ENCODE peak calls at places on chromosomes 12 and 14, in nine cellular contexts. One of them, this sample, is unnamed.
A peak's percentile ranks its signal among the peaks of the same experiment; 100 is the strongest.

GRCh38 chr12:124175731-124176130 is 119.2 kb upstream of the RFLNA start:
- DNase-seq in mucosa of descending colon: no peak
- DNase-seq in Peyer's patch: no peak
- DNase-seq in WTC11: no peak
- DNase-seq in DND-41: no peak
- DNase-seq in lower lobe of right lung: no peak
- DNase-seq in fibroblast of mammary gland: no peak
- DNase-seq in transverse colon: no peak
- DNase-seq in thoracic aorta: no peak
- DNase-seq in this sample: no peak

GRCh38 chr12:106135075-106135474 is 3.7 kb downstream of the NUAK1 start:
- DNase-seq in mucosa of descending colon: no peak
- DNase-seq in Peyer's patch: no peak
- DNase-seq in WTC11: no peak
- DNase-seq in DND-41: no peak
- DNase-seq in lower lobe of right lung: no peak
- DNase-seq in fibroblast of mammary gland: no peak
- DNase-seq in transverse colon: no peak
- DNase-seq in thoracic aorta: no peak
- DNase-seq in this sample: no peak

GRCh38 chr12:62600038-62600437 is 133.4 kb downstream of the MON2 start:
- DNase-seq in mucosa of descending colon: no peak
- DNase-seq in Peyer's patch: no peak
- DNase-seq in WTC11: no peak
- DNase-seq in DND-41: no peak
- DNase-seq in lower lobe of right lung: no peak
- DNase-seq in fibroblast of mammary gland: no peak
- DNase-seq in transverse colon: no peak
- DNase-seq in thoracic aorta: no peak
- DNase-seq in this sample: no peak

GRCh38 chr14:105876158-105876557 is 349.8 kb downstream of the TMEM121 start:
- DNase-seq in mucosa of descending colon: no peak
- DNase-seq in Peyer's patch: no peak
- DNase-seq in WTC11: peak; percentile 1
- DNase-seq in DND-41: no peak
- DNase-seq in lower lobe of right lung: peak; percentile 12
- DNase-seq in fibroblast of mammary gland: no peak
- DNase-seq in transverse colon: no peak
- DNase-seq in thoracic aorta: no peak
- DNase-seq in this sample: no peak

GRCh38 chr14:66240112-66240511 is 246.1 kb upstream of the CCDC196 start:
- DNase-seq in mucosa of descending colon: no peak
- DNase-seq in Peyer's patch: no peak
- DNase-seq in WTC11: no peak
- DNase-seq in DND-41: no peak
- DNase-seq in lower lobe of right lung: no peak
- DNase-seq in fibroblast of mammary gland: peak; percentile 28
- DNase-seq in transverse colon: no peak
- DNase-seq in thoracic aorta: no peak
- DNase-seq in this sample: no peak

GRCh38 chr12:118299791-118300460 is 72.8 kb downstream of the TAOK3 start:
- DNase-seq in mucosa of descending colon: no peak
- DNase-seq in Peyer's patch: no peak
- DNase-seq in WTC11: no peak
- DNase-seq in DND-41: no peak
- DNase-seq in lower lobe of right lung: no peak
- DNase-seq in fibroblast of mammary gland: no peak
- DNase-seq in transverse colon: no peak
- DNase-seq in thoracic aorta: no peak
- DNase-seq in this sample: no peak

GRCh38 chr12:72102150-72102549 is 163.5 kb downstream of the TPH2 start:
- DNase-seq in mucosa of descending colon: no peak
- DNase-seq in Peyer's patch: no peak
- DNase-seq in WTC11: no peak
- DNase-seq in DND-41: no peak
- DNase-seq in lower lobe of right lung: no peak
- DNase-seq in fibroblast of mammary gland: no peak
- DNase-seq in transverse colon: no peak
- DNase-seq in thoracic aorta: no peak
- DNase-seq in this sample: no peak

GRCh38 chr12:66804555-66804954 is 125.7 kb upstream of the GRIP1 start:
- DNase-seq in mucosa of descending colon: no peak
- DNase-seq in Peyer's patch: no peak
- DNase-seq in WTC11: no peak
- DNase-seq in DND-41: no peak
- DNase-seq in lower lobe of right lung: no peak
- DNase-seq in fibroblast of mammary gland: no peak
- DNase-seq in transverse colon: no peak
- DNase-seq in thoracic aorta: no peak
- DNase-seq in this sample: no peak

GRCh38 chr12:27573972-27574371 is 50.0 kb downstream of the PPFIBP1 start:
- DNase-seq in mucosa of descending colon: no peak
- DNase-seq in Peyer's patch: no peak
- DNase-seq in WTC11: no peak
- DNase-seq in DND-41: no peak
- DNase-seq in lower lobe of right lung: no peak
- DNase-seq in fibroblast of mammary gland: peak; percentile 100
- DNase-seq in transverse colon: no peak
- DNase-seq in thoracic aorta: no peak
- DNase-seq in this sample: no peak

GRCh38 chr14:72098202-72098601 is 166.0 kb downstream of the RGS6 start:
- DNase-seq in mucosa of descending colon: no peak
- DNase-seq in Peyer's patch: no peak
- DNase-seq in WTC11: no peak
- DNase-seq in DND-41: no peak
- DNase-seq in lower lobe of right lung: no peak
- DNase-seq in fibroblast of mammary gland: no peak
- DNase-seq in transverse colon: no peak
- DNase-seq in thoracic aorta: no peak
- DNase-seq in this sample: no peak

GRCh38 chr14:72104011-72104613 is 171.9 kb downstream of the RGS6 start:
- DNase-seq in mucosa of descending colon: no peak
- DNase-seq in Peyer's patch: no peak
- DNase-seq in WTC11: peak; percentile 78
- DNase-seq in DND-41: peak; percentile 40
- DNase-seq in lower lobe of right lung: peak; percentile 49
- DNase-seq in fibroblast of mammary gland: no peak
- DNase-seq in transverse colon: peak; percentile 9
- DNase-seq in thoracic aorta: no peak
- DNase-seq in this sample: peak; percentile 44
- TF ChIP-seq CTCF in mucosa of descending colon: peak; percentile 11
- TF ChIP-seq CTCF in Peyer's patch: no peak
- TF ChIP-seq CTCF in WTC11: peak; percentile 92
- TF ChIP-seq CTCF in DND-41: peak; percentile 60
- TF ChIP-seq CTCF in lower lobe of right lung: peak; percentile 56
- TF ChIP-seq CTCF in fibroblast of mammary gland: peak; percentile 20
- TF ChIP-seq CTCF in transverse colon: no peak
- TF ChIP-seq CTCF in thoracic aorta: peak; percentile 11
- TF ChIP-seq CTCF in this sample: peak; percentile 25

GRCh38 chr12:6750506-6750905 is 2.4 kb downstream of the MLF2 start:
- DNase-seq in mucosa of descending colon: no peak
- DNase-seq in Peyer's patch: no peak
- DNase-seq in WTC11: no peak
- DNase-seq in DND-41: no peak
- DNase-seq in lower lobe of right lung: no peak
- DNase-seq in fibroblast of mammary gland: no peak
- DNase-seq in transverse colon: no peak
- DNase-seq in thoracic aorta: no peak
- DNase-seq in this sample: no peak

GRCh38 chr12:6751767-6752166 is 1.2 kb downstream of the MLF2 start:
- DNase-seq in mucosa of descending colon: no peak
- DNase-seq in Peyer's patch: no peak
- DNase-seq in WTC11: no peak
- DNase-seq in DND-41: no peak
- DNase-seq in lower lobe of right lung: no peak
- DNase-seq in fibroblast of mammary gland: no peak
- DNase-seq in transverse colon: no peak
- DNase-seq in thoracic aorta: no peak
- DNase-seq in this sample: no peak

GRCh38 chr12:6753772-6754356 is 923 bp upstream of the MLF2 start:
- DNase-seq in mucosa of descending colon: no peak
- DNase-seq in Peyer's patch: no peak
- DNase-seq in WTC11: no peak
- DNase-seq in DND-41: no peak
- DNase-seq in lower lobe of right lung: no peak
- DNase-seq in fibroblast of mammary gland: peak; percentile 72
- DNase-seq in transverse colon: no peak
- DNase-seq in thoracic aorta: no peak
- DNase-seq in this sample: no peak

GRCh38 chr12:6752931-6753771 is at the start of gene MLF2:
- DNase-seq in mucosa of descending colon: peak; percentile 99
- DNase-seq in Peyer's patch: peak; percentile 98
- DNase-seq in WTC11: peak; percentile 99
- DNase-seq in DND-41: peak; percentile 98
- DNase-seq in lower lobe of right lung: peak; percentile 99
- DNase-seq in fibroblast of mammary gland: peak; percentile 100
- DNase-seq in transverse colon: peak; percentile 99
- DNase-seq in thoracic aorta: peak; percentile 94
- DNase-seq in this sample: peak; percentile 98

DNA sequence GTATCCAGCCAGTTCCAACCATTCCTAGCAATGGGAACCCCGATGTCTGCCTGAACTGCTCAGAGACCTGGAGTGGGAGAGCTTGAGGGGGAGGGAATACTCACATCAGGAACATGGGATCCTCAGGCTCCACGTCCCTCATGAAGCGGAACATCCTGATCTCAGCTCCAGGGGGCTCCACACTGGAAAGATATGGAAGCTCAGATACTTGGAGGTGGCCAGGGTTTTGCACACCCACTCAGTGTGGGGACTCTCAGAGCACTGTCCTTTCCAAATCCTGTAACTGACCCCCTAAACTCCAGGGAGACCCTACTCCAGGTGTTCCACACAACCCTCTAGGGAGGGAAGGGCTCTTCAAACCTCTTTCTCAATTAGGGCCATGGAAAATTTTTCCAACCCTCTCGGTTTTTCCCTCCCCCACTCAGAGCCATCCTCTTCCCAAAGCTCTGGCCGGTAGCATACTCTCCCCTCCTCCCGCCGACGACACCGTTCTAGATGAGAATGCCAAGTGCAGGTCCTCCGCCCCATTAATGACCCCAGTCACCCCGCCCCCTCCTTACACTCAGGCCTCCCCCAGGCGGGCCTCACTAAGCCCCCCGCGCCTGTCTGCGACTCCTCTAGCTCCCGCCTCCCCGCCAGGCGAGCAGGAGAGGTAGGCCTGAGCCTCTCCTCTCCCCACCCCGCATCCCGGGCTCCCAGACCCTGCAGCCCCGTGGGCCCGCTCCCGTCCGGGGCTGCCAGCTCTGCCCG is 585 bp downstream of the MLF2 start:
- DNase-seq in mucosa of descending colon: no peak
- DNase-seq in Peyer's patch: no peak
- DNase-seq in WTC11: peak; percentile 54
- DNase-seq in DND-41: peak; percentile 61
- DNase-seq in lower lobe of right lung: no peak
- DNase-seq in fibroblast of mammary gland: peak; percentile 60
- DNase-seq in transverse colon: peak; percentile 50
- DNase-seq in thoracic aorta: no peak
- DNase-seq in this sample: no peak
- TF ChIP-seq CTCF in mucosa of descending colon: no peak
- TF ChIP-seq CTCF in Peyer's patch: no peak
- TF ChIP-seq CTCF in WTC11: no peak
- TF ChIP-seq CTCF in DND-41: no peak
- TF ChIP-seq CTCF in lower lobe of right lung: peak; percentile 16
- TF ChIP-seq CTCF in fibroblast of mammary gland: peak; percentile 50
- TF ChIP-seq CTCF in transverse colon: peak; percentile 19
- TF ChIP-seq CTCF in thoracic aorta: no peak
- TF ChIP-seq CTCF in this sample: no peak

GRCh38 chr12:51823875-51824565 is 24.5 kb downstream of the FIGNL2 start:
- DNase-seq in mucosa of descending colon: no peak
- DNase-seq in Peyer's patch: no peak
- DNase-seq in WTC11: no peak
- DNase-seq in DND-41: peak; percentile 55
- DNase-seq in lower lobe of right lung: no peak
- DNase-seq in fibroblast of mammary gland: peak; percentile 68
- DNase-seq in transverse colon: peak; percentile 34
- DNase-seq in thoracic aorta: no peak
- DNase-seq in this sample: peak; percentile 45
- TF ChIP-seq CTCF in mucosa of descending colon: peak; percentile 29
- TF ChIP-seq CTCF in Peyer's patch: no peak
- TF ChIP-seq CTCF in WTC11: no peak
- TF ChIP-seq CTCF in DND-41: peak; percentile 71
- TF ChIP-seq CTCF in lower lobe of right lung: peak; percentile 50
- TF ChIP-seq CTCF in fibroblast of mammary gland: peak; percentile 63
- TF ChIP-seq CTCF in transverse colon: peak; percentile 43
- TF ChIP-seq CTCF in thoracic aorta: peak; percentile 22
- TF ChIP-seq CTCF in this sample: no peak

GRCh38 chr12:30463636-30464035 is 232.0 kb downstream of the IPO8 start:
- DNase-seq in mucosa of descending colon: no peak
- DNase-seq in Peyer's patch: no peak
- DNase-seq in WTC11: no peak
- DNase-seq in DND-41: no peak
- DNase-seq in lower lobe of right lung: no peak
- DNase-seq in fibroblast of mammary gland: no peak
- DNase-seq in transverse colon: no peak
- DNase-seq in thoracic aorta: no peak
- DNase-seq in this sample: no peak

GRCh38 chr12:30458453-30458852 is 237.2 kb downstream of the IPO8 start:
- DNase-seq in mucosa of descending colon: no peak
- DNase-seq in Peyer's patch: no peak
- DNase-seq in WTC11: no peak
- DNase-seq in DND-41: no peak
- DNase-seq in lower lobe of right lung: no peak
- DNase-seq in fibroblast of mammary gland: no peak
- DNase-seq in transverse colon: no peak
- DNase-seq in thoracic aorta: no peak
- DNase-seq in this sample: no peak

GRCh38 chr12:30461011-30461670 is 234.5 kb downstream of the IPO8 start:
- DNase-seq in mucosa of descending colon: no peak
- DNase-seq in Peyer's patch: no peak
- DNase-seq in WTC11: no peak
- DNase-seq in DND-41: no peak
- DNase-seq in lower lobe of right lung: no peak
- DNase-seq in fibroblast of mammary gland: no peak
- DNase-seq in transverse colon: no peak
- DNase-seq in thoracic aorta: no peak
- DNase-seq in this sample: no peak

GRCh38 chr12:30462249-30462648 is 233.4 kb downstream of the IPO8 start:
- DNase-seq in mucosa of descending colon: no peak
- DNase-seq in Peyer's patch: no peak
- DNase-seq in WTC11: no peak
- DNase-seq in DND-41: no peak
- DNase-seq in lower lobe of right lung: no peak
- DNase-seq in fibroblast of mammary gland: no peak
- DNase-seq in transverse colon: no peak
- DNase-seq in thoracic aorta: no peak
- DNase-seq in this sample: no peak

DNA sequence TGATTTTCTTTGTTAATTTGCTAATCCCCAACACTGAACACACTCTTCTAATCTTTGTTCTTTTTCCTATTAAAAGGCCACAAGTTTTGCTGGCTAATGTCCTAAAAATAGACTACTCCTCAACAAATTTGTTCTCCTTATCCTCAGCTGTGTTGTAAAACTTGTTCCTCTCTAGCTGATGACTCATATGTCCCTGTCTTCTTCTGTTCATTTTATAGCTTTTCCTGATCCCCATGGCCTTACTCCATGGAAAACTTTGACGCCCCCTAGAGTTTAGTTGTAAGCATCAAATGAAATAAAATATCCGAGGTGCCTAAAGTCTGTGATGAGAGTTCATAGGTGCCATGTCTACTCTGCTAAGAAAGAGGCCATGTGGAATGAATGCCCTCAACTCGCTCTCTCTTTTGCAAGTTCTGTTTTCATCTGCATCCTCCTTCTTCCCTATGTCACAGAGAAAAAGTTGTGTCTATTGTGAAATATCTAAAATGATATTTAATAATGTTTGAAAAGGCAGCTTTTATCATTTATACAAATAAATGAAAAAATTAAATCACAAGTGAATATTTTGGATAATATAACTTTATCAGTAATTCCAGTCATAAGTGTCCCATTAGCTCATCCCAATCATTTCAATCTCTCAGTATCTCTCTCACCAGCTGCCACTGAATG is 237.9 kb downstream of the IPO8 start:
- DNase-seq in mucosa of descending colon: no peak
- DNase-seq in Peyer's patch: no peak
- DNase-seq in WTC11: no peak
- DNase-seq in DND-41: no peak
- DNase-seq in lower lobe of right lung: no peak
- DNase-seq in fibroblast of mammary gland: peak; percentile 96
- DNase-seq in transverse colon: no peak
- DNase-seq in thoracic aorta: no peak
- DNase-seq in this sample: no peak
- TF ChIP-seq CTCF in mucosa of descending colon: no peak
- TF ChIP-seq CTCF in Peyer's patch: no peak
- TF ChIP-seq CTCF in WTC11: no peak
- TF ChIP-seq CTCF in DND-41: no peak
- TF ChIP-seq CTCF in lower lobe of right lung: no peak
- TF ChIP-seq CTCF in fibroblast of mammary gland: peak; percentile 70
- TF ChIP-seq CTCF in transverse colon: no peak
- TF ChIP-seq CTCF in thoracic aorta: no peak
- TF ChIP-seq CTCF in this sample: no peak